ENCODE peak calls at places on chromosomes 5 and 9, in ten cellular contexts. One of them, this sample, is unnamed.

GRCh38 chr5:124906339-124907097 is 160.1 kb upstream of the ZNF608 start:
- DNase-seq in tibial nerve: peak; percentile 37
- DNase-seq in endothelial cell of umbilical vein: peak; percentile 89
- DNase-seq in right lobe of liver: peak; percentile 29
- DNase-seq in IMR-90: peak; percentile 79
- DNase-seq in vagina: no peak
- DNase-seq in HCT116: no peak
- DNase-seq in uterus: peak; percentile 80
- DNase-seq in ovary: peak; percentile 64
- DNase-seq in Peyer's patch: peak; percentile 62
- DNase-seq in this sample: peak; percentile 80

GRCh38 chr9:123465304-123465703 is 109.3 kb downstream of the CRB2 start:
- DNase-seq in IMR-90: no peak
- DNase-seq in vagina: no peak
- DNase-seq in right lobe of liver: no peak
- DNase-seq in tibial nerve: no peak
- DNase-seq in Peyer's patch: peak; percentile 58
- DNase-seq in HCT116: no peak
- DNase-seq in endothelial cell of umbilical vein: no peak
- DNase-seq in uterus: no peak
- DNase-seq in ovary: no peak
- DNase-seq in this sample: no peak

GRCh38 chr9:116471093-116471906 is 215.8 kb upstream of the TRIM32 start:
- DNase-seq in uterus: peak; percentile 67
- DNase-seq in tibial nerve: no peak
- DNase-seq in right lobe of liver: no peak
- DNase-seq in endothelial cell of umbilical vein: peak; percentile 42
- DNase-seq in Peyer's patch: no peak
- DNase-seq in IMR-90: peak; percentile 53
- DNase-seq in vagina: no peak
- DNase-seq in ovary: peak; percentile 71
- DNase-seq in HCT116: no peak
- DNase-seq in this sample: no peak

GRCh38 chr5:67831081-67831480 is 384.5 kb upstream of the PIK3R1 start:
- DNase-seq in vagina: no peak
- DNase-seq in IMR-90: no peak
- DNase-seq in HCT116: no peak
- DNase-seq in Peyer's patch: no peak
- DNase-seq in uterus: no peak
- DNase-seq in right lobe of liver: no peak
- DNase-seq in ovary: no peak
- DNase-seq in endothelial cell of umbilical vein: no peak
- DNase-seq in tibial nerve: no peak
- DNase-seq in this sample: no peak

GRCh38 chr5:15691536-15691935 is 191.6 kb downstream of the FBXL7 start:
- DNase-seq in tibial nerve: no peak
- DNase-seq in IMR-90: peak; percentile 60
- DNase-seq in endothelial cell of umbilical vein: no peak
- DNase-seq in HCT116: no peak
- DNase-seq in Peyer's patch: no peak
- DNase-seq in uterus: no peak
- DNase-seq in vagina: no peak
- DNase-seq in right lobe of liver: no peak
- DNase-seq in ovary: no peak
- DNase-seq in this sample: no peak

GRCh38 chr9:130194406-130194932 is 22.3 kb downstream of the NCS1 start:
- DNase-seq in Peyer's patch: no peak
- DNase-seq in uterus: no peak
- DNase-seq in endothelial cell of umbilical vein: no peak
- DNase-seq in HCT116: no peak
- DNase-seq in vagina: no peak
- DNase-seq in ovary: no peak
- DNase-seq in IMR-90: no peak
- DNase-seq in tibial nerve: no peak
- DNase-seq in right lobe of liver: no peak
- DNase-seq in this sample: no peak

GRCh38 chr5:179256229-179257189 is 88.8 kb downstream of the ADAMTS2 start:
- DNase-seq in ovary: peak; percentile 63
- DNase-seq in HCT116: no peak
- DNase-seq in right lobe of liver: no peak
- DNase-seq in tibial nerve: no peak
- DNase-seq in vagina: peak; percentile 86
- DNase-seq in Peyer's patch: peak; percentile 32
- DNase-seq in IMR-90: no peak
- DNase-seq in uterus: peak; percentile 41
- DNase-seq in endothelial cell of umbilical vein: no peak
- DNase-seq in this sample: no peak

GRCh38 chr5:97093193-97093592 is 49.2 kb downstream of the LIX1 start:
- DNase-seq in HCT116: no peak
- DNase-seq in vagina: no peak
- DNase-seq in endothelial cell of umbilical vein: no peak
- DNase-seq in Peyer's patch: no peak
- DNase-seq in right lobe of liver: no peak
- DNase-seq in ovary: no peak
- DNase-seq in tibial nerve: no peak
- DNase-seq in uterus: no peak
- DNase-seq in IMR-90: no peak
- DNase-seq in this sample: no peak

GRCh38 chr5:93831449-93831848 is 90.0 kb upstream of the POU5F2 start:
- DNase-seq in Peyer's patch: no peak
- DNase-seq in IMR-90: peak; percentile 94
- DNase-seq in HCT116: no peak
- DNase-seq in endothelial cell of umbilical vein: peak; percentile 41
- DNase-seq in right lobe of liver: no peak
- DNase-seq in tibial nerve: no peak
- DNase-seq in uterus: no peak
- DNase-seq in vagina: no peak
- DNase-seq in ovary: no peak
- DNase-seq in this sample: no peak

GRCh38 chr5:141384471-141385267 is 2.1 kb downstream of the PCDHGA7 start:
- DNase-seq in tibial nerve: no peak
- DNase-seq in Peyer's patch: no peak
- DNase-seq in endothelial cell of umbilical vein: no peak
- DNase-seq in ovary: no peak
- DNase-seq in right lobe of liver: no peak
- DNase-seq in HCT116: no peak
- DNase-seq in IMR-90: no peak
- DNase-seq in uterus: no peak
- DNase-seq in vagina: no peak
- DNase-seq in this sample: no peak

GRCh38 chr9:4939118-4939561 is 45.9 kb upstream of the JAK2 start:
- DNase-seq in uterus: no peak
- DNase-seq in Peyer's patch: no peak
- DNase-seq in IMR-90: no peak
- DNase-seq in right lobe of liver: no peak
- DNase-seq in ovary: no peak
- DNase-seq in HCT116: no peak
- DNase-seq in endothelial cell of umbilical vein: peak; percentile 13
- DNase-seq in vagina: no peak
- DNase-seq in tibial nerve: no peak
- DNase-seq in this sample: no peak

GRCh38 chr9:113986931-113987330 is 91.2 kb downstream of the AMBP start:
- DNase-seq in right lobe of liver: no peak
- DNase-seq in endothelial cell of umbilical vein: no peak
- DNase-seq in Peyer's patch: no peak
- DNase-seq in vagina: no peak
- DNase-seq in tibial nerve: no peak
- DNase-seq in ovary: no peak
- DNase-seq in IMR-90: no peak
- DNase-seq in HCT116: no peak
- DNase-seq in uterus: no peak
- DNase-seq in this sample: no peak

GRCh38 chr5:95219411-95219810 is 65.5 kb downstream of the MCTP1 start:
- DNase-seq in HCT116: no peak
- DNase-seq in tibial nerve: no peak
- DNase-seq in vagina: no peak
- DNase-seq in ovary: no peak
- DNase-seq in Peyer's patch: no peak
- DNase-seq in IMR-90: no peak
- DNase-seq in uterus: no peak
- DNase-seq in endothelial cell of umbilical vein: no peak
- DNase-seq in right lobe of liver: no peak
- DNase-seq in this sample: no peak

GRCh38 chr5:132055808-132056609 is 4.4 kb upstream of the IL3 start:
- DNase-seq in right lobe of liver: no peak
- DNase-seq in IMR-90: no peak
- DNase-seq in Peyer's patch: peak; percentile 51
- DNase-seq in uterus: peak; percentile 12
- DNase-seq in tibial nerve: no peak
- DNase-seq in vagina: peak; percentile 79
- DNase-seq in HCT116: no peak
- DNase-seq in endothelial cell of umbilical vein: no peak
- DNase-seq in ovary: peak; percentile 2
- DNase-seq in this sample: peak; percentile 24

GRCh38 chr5:131996210-131997025 is 15.0 kb downstream of the ACSL6 start:
- DNase-seq in uterus: no peak
- DNase-seq in IMR-90: no peak
- DNase-seq in right lobe of liver: no peak
- DNase-seq in endothelial cell of umbilical vein: peak; percentile 94
- DNase-seq in vagina: no peak
- DNase-seq in HCT116: no peak
- DNase-seq in ovary: no peak
- DNase-seq in Peyer's patch: no peak
- DNase-seq in tibial nerve: no peak
- DNase-seq in this sample: peak; percentile 0

GRCh38 chr5:160701403-160701802 is 150.6 kb downstream of the ATP10B start:
- DNase-seq in ovary: no peak
- DNase-seq in endothelial cell of umbilical vein: no peak
- DNase-seq in vagina: no peak
- DNase-seq in HCT116: no peak
- DNase-seq in Peyer's patch: no peak
- DNase-seq in uterus: no peak
- DNase-seq in IMR-90: no peak
- DNase-seq in right lobe of liver: no peak
- DNase-seq in tibial nerve: no peak
- DNase-seq in this sample: no peak
- H3K4me3 ChIP-seq in ovary: no peak overlapping the region
- H3K4me3 ChIP-seq in endothelial cell of umbilical vein: no peak overlapping the region
- H3K4me3 ChIP-seq in vagina: no peak overlapping the region
- H3K4me3 ChIP-seq in HCT116: no peak overlapping the region
- H3K4me3 ChIP-seq in Peyer's patch: no peak overlapping the region
- H3K4me3 ChIP-seq in uterus: no peak overlapping the region
- H3K4me3 ChIP-seq in IMR-90: no peak overlapping the region
- H3K4me3 ChIP-seq in right lobe of liver: no peak overlapping the region
- H3K4me3 ChIP-seq in tibial nerve: no peak overlapping the region
- H3K4me3 ChIP-seq in this sample: no peak overlapping the region

GRCh38 chr9:118985851-118986250 is 383.4 kb downstream of the BRINP1 start:
- DNase-seq in tibial nerve: no peak
- DNase-seq in uterus: no peak
- DNase-seq in Peyer's patch: no peak
- DNase-seq in endothelial cell of umbilical vein: no peak
- DNase-seq in IMR-90: no peak
- DNase-seq in vagina: no peak
- DNase-seq in HCT116: no peak
- DNase-seq in ovary: no peak
- DNase-seq in right lobe of liver: no peak
- DNase-seq in this sample: no peak
- H3K27ac ChIP-seq in tibial nerve: no peak overlapping the region
- H3K27ac ChIP-seq in uterus: no peak overlapping the region
- H3K27ac ChIP-seq in Peyer's patch: no peak overlapping the region
- H3K27ac ChIP-seq in endothelial cell of umbilical vein: no peak overlapping the region
- H3K27ac ChIP-seq in IMR-90: no peak overlapping the region
- H3K27ac ChIP-seq in vagina: no peak overlapping the region
- H3K27ac ChIP-seq in HCT116: no peak overlapping the region
- H3K27ac ChIP-seq in ovary: no peak overlapping the region
- H3K27ac ChIP-seq in right lobe of liver: no peak overlapping the region
- H3K27ac ChIP-seq in this sample: no peak overlapping the region

DNA sequence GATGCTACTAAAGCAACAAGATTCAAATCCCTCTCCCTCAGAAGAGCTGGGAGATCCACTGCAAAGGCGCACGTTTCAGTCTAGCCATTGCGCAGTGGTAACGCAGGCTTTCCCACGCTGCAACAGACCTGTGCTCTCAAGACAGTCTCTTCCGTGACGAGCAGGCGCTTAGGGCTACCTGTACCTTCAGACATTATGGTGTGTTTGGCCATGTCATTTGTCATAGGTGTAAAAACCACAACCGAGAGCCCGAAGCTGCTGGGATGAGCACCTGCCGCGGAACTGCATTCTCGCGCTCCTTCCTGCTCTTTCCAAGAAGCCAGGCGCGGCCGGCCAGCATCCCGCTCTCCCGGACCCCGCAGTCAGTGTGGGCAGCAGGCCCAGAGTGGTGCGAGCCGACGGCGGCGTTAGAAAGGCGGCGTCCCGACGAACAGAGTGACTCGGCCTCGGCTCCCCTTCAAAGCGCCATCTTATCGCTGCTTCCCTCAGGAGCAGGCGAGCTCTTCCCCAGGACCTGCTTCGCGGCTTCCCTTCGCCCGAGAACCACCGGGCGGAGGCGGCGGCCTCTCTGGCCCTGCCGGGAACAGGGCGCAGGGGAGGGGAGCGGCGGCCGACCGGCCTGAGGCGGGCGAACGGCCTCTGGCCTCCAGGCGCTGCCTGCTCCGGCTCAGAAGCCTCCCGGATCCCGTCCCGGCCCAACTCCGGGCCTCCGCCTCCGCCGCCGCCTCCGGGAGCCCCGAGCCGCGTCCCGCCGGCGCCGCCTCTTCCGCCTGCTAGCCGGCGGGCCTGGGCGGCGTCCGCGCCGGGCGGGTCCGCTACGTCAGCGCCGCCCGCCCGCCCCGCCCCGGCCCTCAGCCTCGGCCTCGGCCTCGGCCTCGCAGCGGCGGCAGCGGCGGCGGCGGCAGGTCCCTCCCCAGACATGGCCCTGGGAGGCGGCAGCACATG is at the start of gene FAM120A:
- DNase-seq in ovary: peak; percentile 80
- DNase-seq in IMR-90: peak; percentile 70
- DNase-seq in tibial nerve: peak; percentile 36
- DNase-seq in HCT116: peak; percentile 15
- DNase-seq in uterus: peak; percentile 68
- DNase-seq in Peyer's patch: peak; percentile 88
- DNase-seq in vagina: no peak
- DNase-seq in right lobe of liver: peak; percentile 89
- DNase-seq in endothelial cell of umbilical vein: peak; percentile 71
- DNase-seq in this sample: peak; percentile 78
- TF ChIP-seq POLR2A in ovary: peak; percentile 85
- TF ChIP-seq POLR2A in IMR-90: peak; percentile 91
- TF ChIP-seq POLR2A in tibial nerve: peak; percentile 81
- TF ChIP-seq POLR2A in HCT116: peak; percentile 69
- TF ChIP-seq POLR2A in uterus: peak; percentile 55
- TF ChIP-seq POLR2A in Peyer's patch: peak; percentile 86
- TF ChIP-seq POLR2A in vagina: no peak
- TF ChIP-seq POLR2A in right lobe of liver: peak; percentile 95
- TF ChIP-seq POLR2A in endothelial cell of umbilical vein: peak; percentile 72
- TF ChIP-seq POLR2A in this sample: peak; percentile 93

DNA sequence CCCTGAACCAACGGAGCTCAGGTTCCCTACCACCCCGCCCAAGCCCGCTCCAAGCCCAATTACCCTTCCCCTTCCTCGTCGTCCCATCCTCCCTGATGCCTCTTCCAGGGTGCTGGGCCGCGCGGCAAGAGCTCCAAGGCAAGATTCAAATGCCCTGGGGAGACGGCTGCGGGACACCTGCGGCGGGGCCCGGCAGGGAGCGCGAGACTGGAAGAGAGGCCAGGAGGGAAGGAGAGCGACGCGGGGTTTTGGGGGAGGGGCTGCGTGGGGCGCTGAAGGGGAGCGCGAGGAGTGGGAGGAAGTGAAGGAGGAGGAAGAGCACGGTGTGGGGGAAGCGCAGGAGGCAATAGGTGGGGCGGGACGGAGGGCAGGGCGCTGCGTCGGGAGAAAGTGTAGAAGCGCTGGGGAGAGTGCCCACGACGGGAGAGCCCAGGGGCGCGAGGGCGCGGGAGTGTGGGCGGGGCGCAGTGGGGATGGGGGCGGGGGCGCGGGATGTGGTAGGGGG is 975 bp upstream of the NXNL2 start:
- DNase-seq in endothelial cell of umbilical vein: peak; percentile 19
- DNase-seq in IMR-90: peak; percentile 57
- DNase-seq in ovary: peak; percentile 80
- DNase-seq in right lobe of liver: peak; percentile 26
- DNase-seq in vagina: no peak
- DNase-seq in Peyer's patch: no peak
- DNase-seq in uterus: peak; percentile 78
- DNase-seq in HCT116: no peak
- DNase-seq in tibial nerve: no peak
- DNase-seq in this sample: no peak
- H3K4me3 ChIP-seq in endothelial cell of umbilical vein: peak overlapping the region; percentile 49
- H3K4me3 ChIP-seq in IMR-90: peak overlapping the region; percentile 95
- H3K4me3 ChIP-seq in ovary: peak overlapping the region; percentile 46
- H3K4me3 ChIP-seq in right lobe of liver: peak overlapping the region; percentile 6
- H3K4me3 ChIP-seq in vagina: peak overlapping the region; percentile 71
- H3K4me3 ChIP-seq in Peyer's patch: peak overlapping the region; percentile 34
- H3K4me3 ChIP-seq in uterus: peak overlapping the region; percentile 57
- H3K4me3 ChIP-seq in HCT116: peak overlapping the region; percentile 77
- H3K4me3 ChIP-seq in tibial nerve: peak overlapping the region; percentile 35
- H3K4me3 ChIP-seq in this sample: peak overlapping the region; percentile 47